ENCODE peak calls at places on chromosomes 2 and 18, in five cellular contexts. K is NCI-H2029 treated with DMSO at 0.1 percent for 48 hours, H is RKO, G is breast epithelium, V is RWPE1. N is an unnamed sample.

GRCh38 chr18:7170292-7170691 is 52.7 kb upstream of the LAMA1 start:
- DNase-seq in K (no peak), H (no peak), G (no peak), V (no peak), N (no peak)

GRCh38 chr2:170155022-170155722 is 22.8 kb upstream of the MYO3B start:
- DNase-seq in K (no peak), H (peak), G (no peak), V (no peak), N (peak)

GRCh38 chr2:233142355-233142897 is 82.3 kb downstream of the INPP5D start:
- DNase-seq in K (no peak), H (no peak), G (no peak), V (no peak), N (no peak)

GRCh38 chr2:176193048-176193447 is 4.6 kb downstream of the HOXD1 start:
- DNase-seq in K (no peak), H (no peak), G (no peak), V (no peak), N (no peak)

GRCh38 chr2:97932975-97933662 is 62.6 kb downstream of the TMEM131 start:
- DNase-seq in K (no peak), H (no peak), G (no peak), V (no peak), N (no peak)

GRCh38 chr2:31429759-31430438 is 15.4 kb upstream of the XDH start:
- DNase-seq in K (peak), H (no peak), G (peak), V (peak), N (no peak)

GRCh38 chr18:76658627-76659026 is 163.6 kb upstream of the ZNF516 start:
- DNase-seq in K (no peak), H (no peak), G (no peak), V (no peak), N (no peak)

GRCh38 chr2:47686018-47686417 is 96.9 kb upstream of the MSH6 start:
- DNase-seq in K (no peak), H (no peak), G (peak), V (no peak), N (no peak)

GRCh38 chr2:176212276-176212675 is 23.8 kb downstream of the HOXD1 start:
- DNase-seq in K (no peak), H (no peak), G (no peak), V (no peak), N (no peak)

GRCh38 chr2:238330391-238330790 is 10.1 kb downstream of the TRAF3IP1 start:
- DNase-seq in K (no peak), H (no peak), G (no peak), V (no peak), N (no peak)

N was measured in mesenchymal stem cell.